ENCODE peak calls at places on chromosomes 6 and 20, in ten cellular contexts. P is RPMI7951; O is stromal cell of bone marrow; S is NCI-H1105; H is stomach; N is T1000; G is breast epithelium; X is AML-193; T is GM13977; M is activated CD8-positive, alpha-beta memory T cell treated with anti-CD3 and anti-CD28 coated beads, Interleukin-2, amount 50 U/mL, for 4 hours. D is an unnamed sample.

GRCh38 chr6:11616200-11616611 is 78.7 kb downstream of the TMEM170B start:
- DNase-seq in P (peak), O (peak), S (no peak), H (no peak), N (no peak), G (no peak), X (no peak), T (no peak), M (no peak), D (no peak)

GRCh38 chr6:109869398-109870165 is 108.5 kb upstream of the GPR6 start:
- DNase-seq in P (no peak), O (peak), S (no peak), H (no peak), N (no peak), G (no peak), X (no peak), T (no peak), M (no peak), D (peak)

GRCh38 chr20:57412347-57413029 is 21.3 kb downstream of the RBM38 start:
- DNase-seq in P (no peak), O (no peak), S (no peak), H (no peak), N (no peak), G (no peak), X (no peak), T (no peak), M (no peak), D (no peak)

GRCh38 chr6:68233623-68234022 is 401.5 kb upstream of the ADGRB3 start:
- DNase-seq in P (no peak), O (no peak), S (no peak), H (no peak), N (peak), G (no peak), X (no peak), T (no peak), M (no peak), D (no peak)

GRCh38 chr20:50038574-50038991 is 55.8 kb downstream of the SNAI1 start:
- DNase-seq in P (no peak), O (no peak), S (peak), H (no peak), N (no peak), G (no peak), X (no peak), T (no peak), M (no peak), D (no peak)

GRCh38 chr6:168525114-168525513 is 84.1 kb downstream of the SMOC2 start:
- DNase-seq in P (no peak), O (no peak), S (no peak), H (no peak), N (no peak), G (no peak), X (no peak), T (no peak), M (no peak), D (no peak)

GRCh38 chr6:18349350-18349749 is 37.8 kb upstream of the RNF144B start:
- DNase-seq in P (no peak), O (no peak), S (no peak), H (no peak), N (no peak), G (peak), X (no peak), T (no peak), M (no peak), D (no peak)

GRCh38 chr6:10961837-10962236 is 75.0 kb downstream of the SYCP2L start:
- DNase-seq in P (no peak), O (no peak), S (no peak), H (no peak), N (no peak), G (no peak), X (no peak), T (no peak), M (no peak), D (no peak)

GRCh38 chr6:112040933-112041332 is 13.0 kb upstream of the CCN6 start:
- DNase-seq in P (peak), O (no peak), S (no peak), H (no peak), N (no peak), G (no peak), X (no peak), T (no peak), M (no peak), D (no peak)

GRCh38 chr20:57759724-57760123 is 49.9 kb upstream of the PMEPA1 start:
- DNase-seq in P (no peak), O (no peak), S (no peak), H (no peak), N (no peak), G (no peak), X (no peak), T (no peak), M (no peak), D (no peak)

GRCh38 chr6:6788394-6789020 is 200.0 kb downstream of the LY86 start:
- DNase-seq in P (no peak), O (no peak), S (peak), H (peak), N (no peak), G (no peak), X (peak), T (peak), M (no peak), D (no peak)

GRCh38 chr20:25471020-25471419 is 63.5 kb downstream of the GINS1 start:
- DNase-seq in P (no peak), O (no peak), S (no peak), H (no peak), N (no peak), G (no peak), X (no peak), T (no peak), M (no peak), D (no peak)

GRCh38 chr6:73579851-73580246 is 59.0 kb upstream of the EEF1A1 start:
- DNase-seq in P (peak), O (peak), S (no peak), H (peak), N (peak), G (peak), X (peak), T (no peak), M (no peak), D (peak)

GRCh38 chr6:32288426-32288825 is 64.6 kb upstream of the NOTCH4 start:
- DNase-seq in P (no peak), O (no peak), S (no peak), H (no peak), N (no peak), G (no peak), X (no peak), T (no peak), M (no peak), D (no peak)

GRCh38 chr6:125149256-125150144 is 4.1 kb upstream of the TPD52L1 start:
- DNase-seq in P (peak), O (peak), S (no peak), H (no peak), N (no peak), G (no peak), X (no peak), T (no peak), M (no peak), D (no peak)

GRCh38 chr20:9594284-9594875 is 80.0 kb downstream of the LAMP5 start:
- DNase-seq in P (no peak), O (no peak), S (no peak), H (no peak), N (no peak), G (no peak), X (no peak), T (no peak), M (no peak), D (no peak)

GRCh38 chr6:148563066-148563465 is 183.8 kb upstream of the UST start:
- DNase-seq in P (no peak), O (no peak), S (no peak), H (no peak), N (no peak), G (no peak), X (no peak), T (no peak), M (no peak), D (no peak)

GRCh38 chr6:82614518-82614917 is 250.9 kb downstream of the TPBG start:
- DNase-seq in P (no peak), O (no peak), S (no peak), H (no peak), N (no peak), G (no peak), X (no peak), T (no peak), M (no peak), D (no peak)

GRCh38 chr6:136599324-136600011 is 49.2 kb upstream of the MAP7 start:
- DNase-seq in P (no peak), O (no peak), S (no peak), H (no peak), N (no peak), G (no peak), X (no peak), T (no peak), M (no peak), D (peak)

GRCh38 chr6:34961082-34961481 is 72.0 kb downstream of the ANKS1A start:
- DNase-seq in P (no peak), O (no peak), S (no peak), H (no peak), N (no peak), G (no peak), X (no peak), T (no peak), M (no peak), D (no peak)

GRCh38 chr20:23666698-23667097 is 22.1 kb downstream of the CST4 start:
- DNase-seq in P (no peak), O (no peak), S (no peak), H (no peak), N (no peak), G (no peak), X (no peak), T (no peak), M (no peak), D (no peak)

GRCh38 chr6:152233547-152234320 is 403.4 kb downstream of the SYNE1 start:
- DNase-seq in P (no peak), O (no peak), S (no peak), H (no peak), N (no peak), G (no peak), X (no peak), T (no peak), M (no peak), D (no peak)

GRCh38 chr6:158611600-158612041 is 32.9 kb downstream of the DYNLT1 start:
- DNase-seq in P (no peak), O (no peak), S (no peak), H (peak), N (no peak), G (no peak), X (no peak), T (no peak), M (no peak), D (peak)

GRCh38 chr6:150394886-150395285 is 26.1 kb downstream of the IYD start:
- DNase-seq in P (no peak), O (no peak), S (no peak), H (no peak), N (no peak), G (no peak), X (no peak), T (no peak), M (no peak), D (no peak)